ENCODE peak calls at places on chromosome 11, in seven cellular contexts. G is Peyer's patch, V is tibial nerve, U is HCT116, J is NB4, Q is esophagus squamous epithelium, D is vagina. N is an unnamed sample.

GRCh38 chr11:94131363-94132115 is 2.9 kb downstream of the PANX1 start:
- DNase-seq in V (peak), G (no peak), Q (no peak), J (no peak), D (no peak), U (no peak), N (no peak)

GRCh38 chr11:65211293-65212105 is 29.8 kb downstream of the CAPN1 start:
- DNase-seq in G (no peak), Q (no peak), J (no peak), D (no peak), V (no peak), U (no peak), N (no peak)

GRCh38 chr11:108947654-108948570 is 283.0 kb downstream of the DDX10 start:
- DNase-seq in Q (no peak), J (peak), V (no peak), D (no peak), G (no peak), U (no peak), N (no peak)

GRCh38 chr11:77191823-77192495 is 63.9 kb downstream of the MYO7A start:
- DNase-seq in Q (no peak), U (peak), D (no peak), V (no peak), G (peak), J (peak), N (no peak)

GRCh38 chr11:45158210-45158644 is 11.8 kb downstream of the PRDM11 start:
- DNase-seq in Q (no peak), U (no peak), D (no peak), G (no peak), J (no peak), V (no peak), N (peak)

GRCh38 chr11:120132645-120133185 is 5.2 kb downstream of the TRIM29 start:
- DNase-seq in G (peak), Q (no peak), J (no peak), D (no peak), U (no peak), V (no peak), N (peak)

GRCh38 chr11:115075340-115075739 is 397.0 kb downstream of the NXPE2 start:
- DNase-seq in G (no peak), Q (no peak), J (no peak), D (no peak), U (no peak), V (no peak), N (no peak)

GRCh38 chr11:119782673-119783072 is 53.7 kb upstream of the NECTIN1 start:
- DNase-seq in Q (no peak), U (no peak), V (no peak), D (no peak), J (peak), G (no peak), N (no peak)

GRCh38 chr11:20112291-20113146 is 47.8 kb downstream of the DBX1 start:
- DNase-seq in Q (no peak), J (peak), D (no peak), G (peak), U (peak), V (peak), N (peak)

GRCh38 chr11:17542249-17542648 is 2.0 kb downstream of the USH1C start:
- DNase-seq in U (no peak), D (no peak), Q (no peak), G (peak), J (no peak), V (no peak), N (no peak)

DNA sequence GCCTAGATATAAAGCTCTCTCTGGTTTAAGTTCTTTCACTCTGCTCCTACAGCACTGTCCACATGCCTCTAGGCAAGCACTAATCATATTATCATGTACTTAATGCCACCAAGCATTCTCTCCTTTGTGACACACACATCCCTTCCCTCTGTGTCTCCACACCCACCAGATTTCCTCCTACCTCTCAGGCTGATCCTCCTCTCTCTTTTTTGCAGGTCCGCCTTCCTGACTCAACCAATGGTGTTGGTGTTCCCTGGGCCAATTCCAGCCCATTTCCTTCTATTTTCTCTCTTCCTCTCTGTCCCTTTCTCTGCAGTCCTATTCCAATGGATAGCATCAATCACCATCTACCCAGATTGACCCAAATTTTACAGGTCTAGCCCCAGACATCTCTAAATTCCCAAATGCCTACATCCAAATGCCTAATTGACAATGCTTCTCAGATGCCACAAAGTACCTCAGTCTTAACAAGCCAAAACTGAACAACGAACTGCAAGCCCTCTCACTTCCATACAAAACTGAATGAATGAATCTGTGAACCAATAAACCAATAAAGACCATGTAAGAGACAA is 504 bp upstream of the ZNF215 start:
- DNase-seq in Q (no peak), J (no peak), G (no peak), U (peak), D (no peak), V (no peak), N (no peak)
- H3K4me3 ChIP-seq in Q (peak), J (no peak), G (peak), U (peak), D (peak), V (peak), N (no peak)

DNA sequence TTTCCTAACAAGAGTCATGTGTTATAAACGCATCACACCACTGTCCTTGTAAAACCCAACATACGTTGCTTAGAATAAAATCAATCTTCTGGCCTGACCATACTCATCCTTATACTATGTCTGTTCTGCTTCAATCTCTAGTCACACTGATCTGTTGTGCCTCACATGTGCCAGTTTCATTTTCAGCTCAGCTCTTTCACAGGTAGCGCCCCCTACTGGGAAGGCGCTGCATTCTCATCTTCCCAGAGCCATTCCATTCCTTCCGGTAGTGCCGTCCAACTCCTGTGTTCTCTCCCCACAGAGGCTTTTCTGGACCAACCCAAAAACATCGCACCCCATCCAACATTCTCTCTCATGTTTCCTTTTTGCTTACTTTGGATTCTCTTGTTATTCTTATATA is 22.2 kb downstream of the CASP5 start:
- DNase-seq in G (peak), V (no peak), J (peak), U (peak), Q (no peak), D (no peak), N (no peak)
- TF ChIP-seq CTCF in G (peak), V (peak), J (peak), U (peak), Q (peak), D (peak), N (no peak)

DNA sequence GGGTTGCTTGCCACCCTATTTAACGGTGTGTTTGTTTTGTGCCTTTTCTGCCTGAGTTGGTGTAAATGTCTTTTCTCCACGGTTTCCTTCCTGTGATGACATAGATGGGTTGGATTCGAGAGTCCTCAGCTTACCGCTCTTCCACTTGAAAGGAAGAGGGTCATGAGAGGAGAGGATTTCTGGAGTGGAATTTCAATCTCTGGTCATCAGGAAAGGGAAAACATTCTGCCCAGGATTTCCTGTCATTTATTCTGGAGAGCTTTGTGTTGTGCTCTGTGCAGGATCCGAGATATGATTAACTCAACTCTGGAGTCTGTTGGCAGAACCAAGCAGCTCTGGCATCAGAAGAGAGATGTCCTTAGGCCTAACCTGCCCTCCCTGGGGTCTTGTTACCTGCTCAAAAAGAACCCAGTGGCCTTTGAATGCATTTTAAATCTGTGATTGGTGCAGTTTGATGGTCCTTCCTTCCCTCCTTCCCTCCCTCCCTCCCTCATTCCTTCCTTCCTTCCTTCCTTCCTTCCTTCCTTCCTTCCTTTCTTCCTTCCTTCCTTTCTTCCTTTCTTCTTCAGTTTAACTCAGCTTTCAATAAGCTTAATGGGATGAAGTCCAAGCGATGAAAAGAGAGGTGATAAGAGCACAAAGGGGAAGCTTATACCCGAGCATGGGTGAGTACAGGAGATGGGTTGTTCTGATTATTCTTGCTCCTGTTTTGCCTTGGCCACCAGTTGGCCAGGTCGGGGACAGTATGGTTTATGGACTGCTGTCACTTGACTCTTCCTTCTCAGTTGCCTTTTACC is 605.4 kb downstream of the NTM start:
- DNase-seq in J (no peak), V (no peak), U (no peak), Q (no peak), G (no peak), D (no peak), N (no peak)
- TF ChIP-seq POLR2A in J (no peak), V (no peak), U (no peak), Q (no peak), G (no peak), D (no peak), N (no peak)

DNA sequence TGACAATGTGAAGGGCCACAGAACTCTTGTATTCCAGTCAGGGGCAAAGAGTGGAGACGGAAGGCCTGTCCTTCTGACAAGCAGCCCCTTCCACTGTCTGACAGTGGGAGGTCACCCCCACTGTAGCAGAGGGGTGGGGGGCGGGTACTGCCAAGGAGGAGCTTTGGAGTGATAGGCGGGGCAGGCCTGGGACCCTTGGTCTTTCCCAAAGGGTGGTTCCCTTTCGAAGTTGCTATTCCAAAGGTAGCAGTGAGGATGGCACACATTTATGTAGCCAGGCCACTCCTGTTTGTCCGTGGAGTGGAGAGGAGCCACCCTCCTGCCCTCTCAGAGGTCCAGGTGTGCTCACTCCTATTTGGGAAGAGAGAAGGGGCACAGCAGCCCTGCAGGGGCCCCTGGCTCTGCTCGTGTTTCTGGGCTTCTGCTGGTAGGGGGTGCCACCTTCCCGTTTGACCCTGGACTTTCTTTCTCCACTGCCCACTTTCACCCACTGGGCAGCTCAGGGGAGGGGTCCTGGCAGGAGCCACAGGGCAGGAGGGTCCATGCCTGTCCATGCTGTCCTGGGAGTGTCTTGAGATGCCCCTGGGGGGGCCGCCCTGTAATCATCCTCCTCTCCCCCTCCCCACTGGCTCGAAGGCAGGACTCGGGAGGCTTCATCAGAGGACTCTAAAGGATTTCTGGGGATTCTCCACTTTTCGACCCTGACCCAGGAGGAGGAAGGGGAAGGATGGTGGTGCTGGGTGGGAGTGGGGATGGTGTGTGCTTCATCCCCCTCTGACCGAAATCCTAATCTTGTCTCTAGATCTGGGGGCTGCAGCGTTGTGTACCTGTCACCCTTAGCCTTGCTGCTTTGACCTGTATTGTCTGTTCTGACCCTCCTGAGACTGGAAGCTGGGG is 994 bp downstream of the TAGLN start:
- DNase-seq in Q (no peak), V (no peak), U (no peak), J (no peak), G (no peak), D (no peak), N (no peak)
- H3K4me3 ChIP-seq in Q (peak), V (peak), U (no peak), J (no peak), G (peak), D (peak), N (no peak)

DNA sequence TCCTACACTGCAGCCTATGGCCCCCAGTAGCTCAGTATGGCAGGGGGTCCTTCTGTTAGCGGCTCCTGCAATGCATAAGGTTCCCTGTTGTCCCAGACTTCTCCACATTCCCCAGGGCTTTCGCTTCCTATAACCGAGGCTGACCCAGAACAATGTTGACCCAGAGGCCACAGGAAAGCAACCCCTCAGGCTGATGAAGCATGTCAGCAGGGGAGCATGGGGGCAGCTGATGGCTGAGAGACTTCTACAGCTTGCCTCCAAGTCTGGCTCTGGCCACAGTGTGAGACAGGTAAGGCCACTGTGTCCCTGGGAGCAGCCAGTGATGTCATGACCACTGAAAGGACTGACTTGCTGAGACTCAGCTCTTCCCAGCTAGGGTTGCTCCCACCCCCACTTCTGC is 12.5 kb upstream of the PPFIBP2 start:
- DNase-seq in D (no peak), U (no peak), V (no peak), G (no peak), Q (no peak), J (no peak), N (no peak)
- TF ChIP-seq CTCF in D (no peak), U (no peak), V (no peak), G (no peak), Q (no peak), J (no peak), N (no peak)

GRCh38 chr11:1546077-1546535 is 26.0 kb downstream of the DUSP8 start:
- DNase-seq in D (no peak), V (no peak), U (no peak), J (no peak), Q (no peak), G (peak), N (no peak)

GRCh38 chr11:1545432-1545831 is 26.6 kb downstream of the DUSP8 start:
- DNase-seq in V (no peak), Q (no peak), J (no peak), D (no peak), U (no peak), G (no peak), N (no peak)

GRCh38 chr11:1547467-1548098 is 24.5 kb downstream of the DUSP8 start:
- DNase-seq in U (no peak), D (no peak), G (no peak), V (no peak), Q (no peak), J (no peak), N (no peak)

GRCh38 chr11:1548221-1549070 is 23.6 kb downstream of the DUSP8 start:
- DNase-seq in J (peak), D (no peak), G (peak), V (no peak), Q (no peak), U (peak), N (no peak)

DNA sequence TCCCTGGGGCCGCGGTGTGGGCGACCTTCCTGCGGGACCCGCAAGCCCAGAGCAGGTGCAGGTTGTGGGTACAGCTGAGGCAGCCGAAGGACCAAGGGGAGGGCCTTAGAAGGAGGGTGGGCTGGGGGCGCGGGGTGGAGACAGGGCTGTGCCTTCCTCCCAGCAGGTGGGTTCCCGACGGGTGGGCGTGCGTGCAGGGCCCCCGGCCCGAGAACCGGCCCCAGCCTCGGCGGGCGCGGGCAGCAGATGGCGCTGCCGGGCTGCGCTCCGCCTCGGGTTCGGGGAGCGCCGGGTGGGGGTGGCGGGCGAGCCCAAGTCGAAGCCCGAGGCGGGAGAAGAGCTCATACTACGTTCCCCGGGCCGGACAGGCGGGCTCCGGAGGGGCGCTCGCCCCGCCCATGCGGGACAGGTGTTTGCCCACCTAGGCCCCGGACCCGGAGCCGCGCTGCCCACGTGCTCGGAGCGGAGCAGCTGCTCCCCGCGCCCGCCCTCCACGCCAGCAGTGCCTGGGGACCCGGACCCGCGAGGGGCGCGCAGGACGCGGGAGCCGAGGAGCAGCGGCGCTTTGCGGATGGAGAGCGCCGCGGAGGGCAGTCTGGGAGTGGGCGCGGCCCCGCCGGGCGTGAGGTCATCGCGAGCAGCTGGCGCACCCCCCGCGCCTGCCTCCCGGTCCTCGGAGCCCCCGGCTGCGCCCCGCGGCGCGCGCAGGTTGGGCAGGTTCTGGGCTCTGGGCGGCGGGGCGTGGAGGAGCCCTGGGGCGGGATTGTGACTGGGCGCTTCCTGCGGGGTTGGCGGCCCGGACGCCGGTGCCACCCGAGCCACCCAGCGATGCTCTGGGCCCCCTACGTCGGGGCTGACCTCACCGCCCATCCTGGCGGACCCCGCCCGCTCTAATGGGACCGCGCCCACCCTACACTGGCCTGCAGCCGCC is 25.3 kb downstream of the DUSP8 start:
- DNase-seq in V (no peak), J (peak), U (no peak), G (peak), Q (no peak), D (no peak), N (no peak)
- TF ChIP-seq POLR2A in V (no peak), J (no peak), U (no peak), G (no peak), Q (no peak), D (no peak), N (no peak)

N was measured in lower leg skin.